ENCODE peak calls at places on chromosomes 1 and 21, in eight cellular contexts. S, I, U, C, T, E, B and Q are unnamed samples.

GRCh38 chr1:236240690-236241089 is 41.1 kb downstream of the ERO1B start:
- DNase-seq in S (no peak), I (no peak), U (no peak), C (no peak), T (no peak), E (no peak), B (no peak), Q (no peak)

GRCh38 chr21:39651206-39651605 is 38.5 kb downstream of the B3GALT5 start:
- DNase-seq in S (no peak), I (peak), U (no peak), C (no peak), T (no peak), E (no peak), B (no peak), Q (no peak)

GRCh38 chr1:27966402-27967105 is 6.8 kb downstream of the XKR8 start:
- DNase-seq in S (no peak), I (no peak), U (no peak), C (no peak), T (no peak), E (no peak), B (no peak), Q (peak)

GRCh38 chr1:234629026-234629425 is 19.0 kb upstream of the IRF2BP2 start:
- DNase-seq in S (no peak), I (no peak), U (no peak), C (no peak), T (no peak), E (no peak), B (no peak), Q (no peak)

GRCh38 chr1:233432916-233433315 is 105.4 kb downstream of the MAP3K21 start:
- DNase-seq in S (no peak), I (peak), U (no peak), C (peak), T (no peak), E (no peak), B (no peak), Q (no peak)

GRCh38 chr1:21670059-21670881 is 1.1 kb upstream of the RAP1GAP start:
- DNase-seq in S (peak), I (no peak), U (no peak), C (no peak), T (no peak), E (no peak), B (no peak), Q (no peak)

GRCh38 chr1:210024996-210025395 is 87.0 kb downstream of the SYT14 start:
- DNase-seq in S (no peak), I (no peak), U (no peak), C (no peak), T (no peak), E (no peak), B (no peak), Q (no peak)

GRCh38 chr1:35390600-35391494 is 122.3 kb downstream of the ZMYM4 start:
- DNase-seq in S (no peak), I (no peak), U (no peak), C (peak), T (no peak), E (no peak), B (no peak), Q (no peak)

GRCh38 chr1:178959543-178960460 is 65.9 kb upstream of the FAM20B start:
- DNase-seq in S (no peak), I (no peak), U (no peak), C (no peak), T (no peak), E (no peak), B (no peak), Q (no peak)

GRCh38 chr1:100736766-100737165 is 17.2 kb downstream of the VCAM1 start:
- DNase-seq in S (peak), I (peak), U (peak), C (peak), T (no peak), E (no peak), B (no peak), Q (no peak)

GRCh38 chr1:229410692-229411433 is 23.0 kb downstream of the ACTA1 start:
- DNase-seq in S (peak), I (peak), U (no peak), C (no peak), T (peak), E (no peak), B (no peak), Q (peak)

GRCh38 chr1:2099871-2100774 is 49.9 kb downstream of the PRKCZ start:
- DNase-seq in S (no peak), I (peak), U (no peak), C (no peak), T (peak), E (no peak), B (no peak), Q (no peak)

GRCh38 chr1:209601809-209602657 is 18.5 kb downstream of the CAMK1G start:
- DNase-seq in S (peak), I (peak), U (no peak), C (no peak), T (peak), E (no peak), B (no peak), Q (no peak)

GRCh38 chr21:41650526-41651145 is 116.2 kb downstream of the RIPK4 start:
- DNase-seq in S (no peak), I (no peak), U (no peak), C (no peak), T (no peak), E (no peak), B (no peak), Q (no peak)

GRCh38 chr21:42624095-42624830 is 29.2 kb upstream of the PDE9A start:
- DNase-seq in S (no peak), I (no peak), U (no peak), C (no peak), T (no peak), E (no peak), B (no peak), Q (no peak)